ENCODE peak calls at places on chromosomes 12 and 14, in five cellular contexts. Y, X, E, N and O are unnamed samples.

GRCh38 chr12:75944097-75944904 is 87.3 kb downstream of the PHLDA1 start:
- DNase-seq in Y (no peak), X (no peak), E (no peak), N (no peak), O (no peak)

GRCh38 chr12:79725987-79726386 is 35.2 kb upstream of the PAWR start:
- DNase-seq in Y (no peak), X (no peak), E (no peak), N (no peak), O (no peak)

GRCh38 chr12:55972906-55973597 is 826 bp upstream of the RAB5B start:
- DNase-seq in Y (no peak), X (no peak), E (no peak), N (no peak), O (no peak)

GRCh38 chr12:34625116-34625515 is 602.8 kb downstream of the ALG10 start:
- DNase-seq in Y (no peak), X (no peak), E (peak; percentile 25), N (no peak), O (no peak)

GRCh38 chr12:27623645-27624044 is 72.6 kb upstream of the REP15 start:
- DNase-seq in Y (no peak), X (no peak), E (no peak), N (no peak), O (no peak)

GRCh38 chr12:77954156-77954555 is 123.5 kb downstream of the NAV3 start:
- DNase-seq in Y (no peak), X (no peak), E (no peak), N (no peak), O (no peak)

GRCh38 chr12:19574606-19575005 is 135.3 kb downstream of the AEBP2 start:
- DNase-seq in Y (no peak), X (no peak), E (no peak), N (no peak), O (no peak)

GRCh38 chr14:56686416-56686815 is 106.8 kb downstream of the TMEM260 start:
- DNase-seq in Y (no peak), X (peak; percentile 76), E (peak; percentile 27), N (no peak), O (no peak)

GRCh38 chr12:67161322-67161918 is 107.7 kb upstream of the CAND1 start:
- DNase-seq in Y (no peak), X (peak; percentile 78), E (no peak), N (peak; percentile 1), O (no peak)

GRCh38 chr14:104187931-104188726 is 49.7 kb downstream of the KIF26A start:
- DNase-seq in Y (no peak), X (no peak), E (no peak), N (no peak), O (no peak)

GRCh38 chr12:109720152-109720855 is 6.7 kb downstream of the FAM222A start:
- DNase-seq in Y (peak; percentile 45), X (peak; percentile 83), E (peak; percentile 39), N (no peak), O (no peak)

GRCh38 chr14:79587194-79587593 is 624.1 kb downstream of the DIO2 start:
- DNase-seq in Y (no peak), X (no peak), E (peak; percentile 54), N (no peak), O (no peak)

GRCh38 chr12:59383426-59383822 is 212.4 kb upstream of the SLC16A7 start:
- DNase-seq in Y (no peak), X (no peak), E (peak; percentile 95), N (no peak), O (no peak)